ENCODE peak calls at places on chromosome 18, in four cellular contexts. M is endothelial cell of umbilical vein, Z is GM12878, T is HepG2. P is an unnamed sample.
A peak's percentile ranks its signal among the peaks of the same experiment; 100 is the strongest.

GRCh38 chr18:26461405-26461804 is 86.9 kb downstream of the KCTD1 start:
- DNase-seq in Z (no peak), T (no peak), M (no peak), P (no peak)

GRCh38 chr18:9708057-9708881 is at the start of gene RAB31:
- DNase-seq in Z (no peak), M (peak; percentile 67), T (no peak), P (peak; percentile 91)

GRCh38 chr18:58064406-58064998 is 20.5 kb downstream of the NEDD4L start:
- DNase-seq in T (no peak), M (no peak), Z (no peak), P (no peak)

GRCh38 chr18:48913723-48914122 is 37.0 kb downstream of the SMAD7 start:
- DNase-seq in M (no peak), Z (no peak), T (no peak), P (peak; percentile 50)

GRCh38 chr18:13527730-13528129 is 198.6 kb downstream of the FAM210A start:
- DNase-seq in Z (no peak), T (no peak), M (no peak), P (no peak)

GRCh38 chr18:383135-383534 is 115.3 kb upstream of the THOC1 start:
- DNase-seq in Z (no peak), M (no peak), T (no peak), P (no peak)

GRCh38 chr18:79389689-79390088 is 6.0 kb upstream of the NFATC1 start:
- DNase-seq in T (no peak), M (peak; percentile 24), Z (no peak), P (no peak)

GRCh38 chr18:39389800-39390379 is 1824.3 kb upstream of the CELF4 start:
- DNase-seq in Z (no peak), M (no peak), T (peak; percentile 33), P (no peak)

GRCh38 chr18:36583155-36583745 is 245.6 kb downstream of the TPGS2 start:
- DNase-seq in T (no peak), M (no peak), Z (peak; percentile 17), P (no peak)

GRCh38 chr18:22745966-22746365 is 187.2 kb upstream of the RBBP8 start:
- DNase-seq in M (no peak), T (no peak), Z (no peak), P (no peak)

GRCh38 chr18:42155024-42155423 is 200.0 kb downstream of the PIK3C3 start:
- DNase-seq in Z (no peak), M (no peak), T (no peak), P (no peak)

GRCh38 chr18:9775172-9775571 is 67.1 kb downstream of the RAB31 start:
- DNase-seq in M (no peak), Z (no peak), T (no peak), P (no peak)

GRCh38 chr18:38698108-38698507 is 1132.5 kb upstream of the CELF4 start:
- DNase-seq in T (no peak), Z (no peak), M (no peak), P (no peak)

GRCh38 chr18:57352761-57353136 is 392 bp downstream of the ST8SIA3 start:
- DNase-seq in M (no peak), T (no peak), Z (no peak), P (no peak)

GRCh38 chr18:12255626-12256026 is 1.5 kb downstream of the CIDEA start:
- DNase-seq in T (peak; percentile 35), M (no peak), Z (no peak), P (no peak)

GRCh38 chr18:51664236-51664635 is 466.8 kb upstream of the MEX3C start:
- DNase-seq in Z (no peak), M (no peak), T (no peak), P (no peak)

GRCh38 chr18:31497711-31498449 is at the start of gene DSG2:
- DNase-seq in T (peak; percentile 43), Z (no peak), M (no peak), P (peak; percentile 92)

GRCh38 chr18:61199131-61199903 is 133.9 kb upstream of the CDH20 start:
- DNase-seq in M (no peak), Z (no peak), T (no peak), P (no peak)

GRCh38 chr18:51952844-51953243 is 387.2 kb upstream of the DCC start:
- DNase-seq in Z (no peak), T (no peak), M (no peak), P (no peak)

GRCh38 chr18:67266246-67266570 is 250.3 kb downstream of the DSEL start:
- DNase-seq in M (no peak), Z (no peak), T (no peak), P (no peak)

GRCh38 chr18:47928466-47928865 is 2.0 kb downstream of the SMAD2 start:
- DNase-seq in M (peak; percentile 55), T (no peak), Z (no peak), P (peak; percentile 30)

GRCh38 chr18:24922491-24922890 is 429.5 kb downstream of the ZNF521 start:
- DNase-seq in M (no peak), T (no peak), Z (no peak), P (no peak)

GRCh38 chr18:31566576-31567306 is 24.9 kb upstream of the TTR start:
- DNase-seq in T (peak; percentile 49), M (no peak), Z (no peak), P (no peak)

GRCh38 chr18:2050016-2050415 is 521.3 kb downstream of the METTL4 start:
- DNase-seq in T (no peak), M (no peak), Z (no peak), P (no peak)

GRCh38 chr18:59696311-59697235 is 650 bp downstream of the CCBE1 start:
- DNase-seq in Z (no peak), T (no peak), M (no peak), P (no peak)

GRCh38 chr18:13616041-13616440 is 110.3 kb downstream of the FAM210A start:
- DNase-seq in M (no peak), Z (no peak), T (no peak), P (no peak)

GRCh38 chr18:59057969-59058368 is 81.7 kb upstream of the SEC11C start:
- DNase-seq in T (no peak), M (no peak), Z (no peak), P (no peak)

GRCh38 chr18:21597616-21598015 is 2.9 kb downstream of the ESCO1 start:
- DNase-seq in Z (no peak), M (no peak), T (no peak), P (no peak)

GRCh38 chr18:21599585-21600525 is 649 bp downstream of the ESCO1 start:
- DNase-seq in T (peak; percentile 62), M (peak; percentile 30), Z (no peak), P (peak; percentile 73)

GRCh38 chr18:21602302-21602592 is 1.7 kb upstream of the ESCO1 start:
- DNase-seq in M (no peak), Z (no peak), T (no peak), P (no peak)

GRCh38 chr18:21600526-21601410 is at the start of gene ESCO1:
- DNase-seq in Z (peak; percentile 95), T (peak; percentile 96), M (peak; percentile 98), P (peak; percentile 89)

GRCh38 chr18:21598726-21599584 is 1.5 kb downstream of the ESCO1 start:
- DNase-seq in Z (no peak), T (peak; percentile 71), M (no peak), P (no peak)
- H3K79me2 ChIP-seq in Z (peaks cover 50% of the 10 kb centered on the region), T (peaks cover 52% of the 10 kb centered on the region), M (peaks cover 44% of the 10 kb centered on the region), P (peaks cover 63% of the 10 kb centered on the region)

GRCh38 chr18:8620845-8621244 is 11.6 kb downstream of the RAB12 start:
- DNase-seq in M (no peak), Z (no peak), T (no peak), P (no peak)
- TF ChIP-seq MYC in M (no peak), Z (no peak), T (no peak), P (no peak)

DNA sequence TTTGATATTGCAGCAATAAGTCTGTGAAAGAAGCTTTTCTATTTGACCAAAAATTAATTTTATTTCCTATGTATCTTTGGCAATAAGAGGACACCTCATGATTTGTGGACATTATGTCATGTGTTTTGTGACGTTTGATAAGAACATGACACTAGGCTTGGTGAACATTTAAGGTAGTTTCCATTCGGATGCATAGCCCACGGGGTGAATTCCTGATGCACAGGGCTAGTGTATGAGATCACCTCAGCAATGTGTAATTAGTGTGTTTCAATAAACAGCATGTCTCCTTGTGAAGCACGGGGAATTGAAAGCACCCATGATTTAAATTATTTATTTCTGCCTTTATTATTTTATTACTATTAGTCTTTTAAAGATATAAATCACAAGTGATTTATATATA is 146.1 kb upstream of the LINC00305 start:
- DNase-seq in Z (no peak), M (no peak), T (no peak), P (no peak)
- H3K79me2 ChIP-seq in Z (no peaks in the 10 kb centered on the region), M (no peaks in the 10 kb centered on the region), T (no peaks in the 10 kb centered on the region), P (no peaks in the 10 kb centered on the region)

GRCh38 chr18:54360406-54360805 is 2.7 kb downstream of the C18orf54 start:
- DNase-seq in Z (no peak), M (no peak), T (peak; percentile 30), P (no peak)

GRCh38 chr18:54357082-54357659 is 487 bp downstream of the STARD6 start:
- DNase-seq in T (no peak), Z (no peak), M (peak; percentile 6), P (no peak)

GRCh38 chr18:54358495-54358793 is 738 bp downstream of the C18orf54 start:
- DNase-seq in T (no peak), Z (no peak), M (peak; percentile 59), P (no peak)

GRCh38 chr18:54359233-54359632 is 1.5 kb downstream of the C18orf54 start:
- DNase-seq in T (no peak), Z (no peak), M (peak; percentile 46), P (no peak)

GRCh38 chr18:54357660-54358494 is at the start of the genes C18orf54 and STARD6:
- DNase-seq in Z (peak; percentile 76), M (peak; percentile 92), T (peak; percentile 87), P (peak; percentile 91)
- TF ChIP-seq MYC in Z (no peak), M (no peak), T (no peak), P (peak; percentile 47)

GRCh38 chr18:44848931-44849330 is 168.2 kb downstream of the SETBP1 start:
- DNase-seq in M (no peak), Z (no peak), T (no peak), P (no peak)
- H3K79me2 ChIP-seq in M (no peaks in the 10 kb centered on the region), Z (no peaks in the 10 kb centered on the region), T (no peaks in the 10 kb centered on the region), P (no peaks in the 10 kb centered on the region)